ENCODE peak calls at places on chromosome 1, in seven cellular contexts. C, V, Y, Z, W, A and N are unnamed samples.

GRCh38 chr1:240765732-240766363 is 153.9 kb upstream of the GREM2 start:
- DNase-seq in Z (no peak), Y (no peak), A (peak; percentile 68), V (no peak), C (no peak), W (no peak), N (no peak)

GRCh38 chr1:53125623-53126360 is 16.6 kb downstream of the SLC1A7 start:
- DNase-seq in W (no peak), Y (no peak), Z (no peak), A (no peak), C (no peak), V (no peak), N (no peak)

GRCh38 chr1:46044116-46044515 is 88.3 kb downstream of the PIK3R3 start:
- DNase-seq in Y (no peak), Z (no peak), W (no peak), V (no peak), C (no peak), A (no peak), N (no peak)

GRCh38 chr1:32890516-32891240 is 4.4 kb downstream of the HPCA start:
- DNase-seq in W (no peak), V (no peak), C (no peak), A (no peak), Z (no peak), Y (no peak), N (no peak)

GRCh38 chr1:220879090-220879508 is at the start of gene HLX:
- DNase-seq in Y (no peak), W (peak; percentile 77), Z (no peak), V (peak; percentile 93), C (peak; percentile 84), A (peak; percentile 71), N (no peak)

GRCh38 chr1:208241541-208241940 is 2.6 kb downstream of the PLXNA2 start:
- DNase-seq in V (no peak), C (no peak), A (no peak), Y (no peak), Z (no peak), W (no peak), N (no peak)

GRCh38 chr1:180811886-180812285 is 100.8 kb upstream of the KIAA1614 start:
- DNase-seq in A (no peak), W (no peak), C (no peak), Y (no peak), Z (no peak), V (no peak), N (no peak)

GRCh38 chr1:231312389-231312788 is 25.3 kb downstream of the EXOC8 start:
- DNase-seq in W (no peak), Y (no peak), Z (no peak), A (no peak), C (no peak), V (no peak), N (no peak)

GRCh38 chr1:159986531-159986930 is 32.5 kb upstream of the SLAMF9 start:
- DNase-seq in Z (no peak), Y (no peak), V (no peak), C (no peak), A (no peak), W (no peak), N (no peak)

GRCh38 chr1:2229921-2230700 is 2.0 kb downstream of the SKI start:
- DNase-seq in W (no peak), V (peak; percentile 50), C (no peak), A (no peak), Z (no peak), Y (no peak), N (no peak)

GRCh38 chr1:67869233-67869632 is 36.0 kb upstream of the GNG12 start:
- DNase-seq in A (no peak), Z (no peak), W (no peak), C (no peak), Y (no peak), V (no peak), N (no peak)

GRCh38 chr1:203593723-203594122 is 32.9 kb upstream of the ATP2B4 start:
- DNase-seq in A (peak; percentile 46), Y (peak; percentile 59), Z (peak; percentile 57), W (no peak), V (no peak), C (peak; percentile 51), N (peak; percentile 71)

GRCh38 chr1:212683357-212683722 is 16.3 kb downstream of the BATF3 start:
- DNase-seq in V (peak; percentile 33), W (no peak), A (no peak), C (peak; percentile 79), Z (peak; percentile 45), Y (no peak), N (peak; percentile 33)

GRCh38 chr1:153957744-153958110 is 685 bp downstream of the CRTC2 start:
- DNase-seq in C (peak; percentile 63), A (no peak), W (no peak), Z (peak; percentile 70), Y (no peak), V (no peak), N (peak; percentile 46)

GRCh38 chr1:240663160-240663879 is 51.4 kb upstream of the GREM2 start:
- DNase-seq in V (no peak), A (no peak), Z (no peak), W (no peak), Y (no peak), C (no peak), N (no peak)

GRCh38 chr1:209772116-209772515 is 12.2 kb downstream of the C1orf74 start:
- DNase-seq in A (no peak), W (no peak), Z (no peak), Y (no peak), C (no peak), V (no peak), N (no peak)

GRCh38 chr1:27650527-27651175 is 15.7 kb upstream of the FGR start:
- DNase-seq in Z (no peak), C (no peak), W (no peak), Y (no peak), A (no peak), V (no peak), N (no peak)

GRCh38 chr1:48291421-48291820 is 68.9 kb downstream of the SLC5A9 start:
- DNase-seq in Y (no peak), Z (no peak), W (no peak), V (no peak), A (no peak), C (no peak), N (no peak)

GRCh38 chr1:236524142-236524891 is 535 bp downstream of the LGALS8 start:
- DNase-seq in Z (peak; percentile 85), W (peak; percentile 60), C (peak; percentile 82), A (peak; percentile 89), Y (peak; percentile 26), V (no peak), N (peak; percentile 54)

GRCh38 chr1:93702102-93702827 is 20.6 kb upstream of the BCAR3 start:
- DNase-seq in W (peak; percentile 66), Y (no peak), V (peak; percentile 60), C (peak; percentile 63), Z (no peak), A (no peak), N (no peak)